ENCODE peak calls at places on chromosome 3, in ten cellular contexts. D, U, V, K, B, M, O, F, Q and H are unnamed samples.
A peak's percentile ranks its signal among the peaks of the same experiment; 100 is the strongest.

GRCh38 chr3:152474585-152474984 is 205.9 kb downstream of the MBNL1 start:
- DNase-seq in U (peak; percentile 42), M (no peak), Q (peak; percentile 85), B (no peak), V (no peak), O (peak; percentile 9), F (peak; percentile 82), D (no peak), K (no peak), H (no peak)

GRCh38 chr3:72334681-72335457 is 513.4 kb downstream of the SHQ1 start:
- DNase-seq in O (no peak), Q (no peak), M (peak; percentile 90), F (no peak), B (no peak), V (peak; percentile 17), K (no peak), D (peak; percentile 83), U (no peak), H (no peak)

GRCh38 chr3:78988324-78988723 is 779.5 kb downstream of the ROBO1 start:
- DNase-seq in O (no peak), M (no peak), B (no peak), F (no peak), V (no peak), D (no peak), Q (peak; percentile 50), U (peak; percentile 4), K (no peak), H (no peak)

GRCh38 chr3:153051427-153052095 is 110.5 kb upstream of the RAP2B start:
- DNase-seq in V (no peak), B (no peak), M (no peak), O (no peak), F (no peak), D (no peak), K (no peak), U (peak; percentile 79), Q (peak; percentile 86), H (no peak)

GRCh38 chr3:150216041-150216811 is 191.9 kb upstream of the TSC22D2 start:
- DNase-seq in U (no peak), D (no peak), O (peak; percentile 95), M (no peak), K (no peak), Q (peak; percentile 50), V (peak; percentile 21), B (peak; percentile 71), F (no peak), H (no peak)

GRCh38 chr3:55189359-55189801 is 261.5 kb upstream of the LRTM1 start:
- DNase-seq in M (no peak), O (no peak), D (no peak), B (no peak), U (no peak), Q (peak; percentile 39), K (no peak), V (no peak), F (no peak), H (no peak)

GRCh38 chr3:141093971-141094401 is 42.8 kb downstream of the SPSB4 start:
- DNase-seq in U (peak; percentile 52), M (no peak), V (no peak), O (no peak), Q (no peak), B (peak; percentile 82), F (no peak), D (peak; percentile 51), K (peak; percentile 40), H (no peak)

GRCh38 chr3:122619040-122619439 is 41.6 kb downstream of the PARP15 start:
- DNase-seq in Q (peak; percentile 33), F (peak; percentile 10), V (no peak), B (no peak), D (no peak), K (no peak), U (no peak), M (no peak), O (no peak), H (no peak)

GRCh38 chr3:172711457-172711800 is 562 bp upstream of the NCEH1 start:
- DNase-seq in U (peak; percentile 45), O (peak; percentile 34), V (no peak), D (no peak), B (no peak), F (peak; percentile 26), K (no peak), M (no peak), Q (no peak), H (no peak)

GRCh38 chr3:108441081-108441507 is 69.3 kb downstream of the MYH15 start:
- DNase-seq in F (no peak), Q (peak; percentile 42), D (no peak), B (no peak), M (no peak), U (no peak), O (no peak), K (no peak), V (peak; percentile 4), H (no peak)

GRCh38 chr3:157132936-157133335 is 27.0 kb downstream of the CCNL1 start:
- DNase-seq in V (no peak), U (no peak), Q (peak; percentile 64), D (peak; percentile 69), B (peak; percentile 61), F (no peak), O (no peak), M (peak; percentile 85), K (no peak), H (no peak)